ENCODE peak calls at places on chromosomes 2 and 18, in seven cellular contexts. One of them, this sample, is unnamed.
A peak's percentile ranks its signal among the peaks of the same experiment; 100 is the strongest.

GRCh38 chr2:8684421-8684884 is 2.6 kb downstream of the ID2 start:
- DNase-seq in T-helper 1 cell: no peak
- DNase-seq in NCI-H774: no peak
- DNase-seq in stimulated activated CD4-positive, alpha-beta T cell treated with anti-CD3 and anti-CD28 coated beads, Interleukin-15, amount 100 ng/mL, for 1 hour: no peak
- DNase-seq in left colon: no peak
- DNase-seq in B cell: no peak
- DNase-seq in iPS-NIHi11: no peak
- DNase-seq in this sample: no peak

GRCh38 chr2:237264480-237265219 is 149.3 kb downstream of the COL6A3 start:
- DNase-seq in T-helper 1 cell: no peak
- DNase-seq in NCI-H774: no peak
- DNase-seq in stimulated activated CD4-positive, alpha-beta T cell treated with anti-CD3 and anti-CD28 coated beads, Interleukin-15, amount 100 ng/mL, for 1 hour: no peak
- DNase-seq in left colon: no peak
- DNase-seq in B cell: no peak
- DNase-seq in iPS-NIHi11: no peak
- DNase-seq in this sample: no peak

GRCh38 chr2:28665041-28665704 is 86.5 kb upstream of the PPP1CB start:
- DNase-seq in T-helper 1 cell: no peak
- DNase-seq in NCI-H774: no peak
- DNase-seq in stimulated activated CD4-positive, alpha-beta T cell treated with anti-CD3 and anti-CD28 coated beads, Interleukin-15, amount 100 ng/mL, for 1 hour: no peak
- DNase-seq in left colon: peak; percentile 63
- DNase-seq in B cell: no peak
- DNase-seq in iPS-NIHi11: no peak
- DNase-seq in this sample: no peak

GRCh38 chr2:7765236-7765635 is 848.0 kb downstream of the RNF144A start:
- DNase-seq in T-helper 1 cell: no peak
- DNase-seq in NCI-H774: no peak
- DNase-seq in stimulated activated CD4-positive, alpha-beta T cell treated with anti-CD3 and anti-CD28 coated beads, Interleukin-15, amount 100 ng/mL, for 1 hour: no peak
- DNase-seq in left colon: no peak
- DNase-seq in B cell: no peak
- DNase-seq in iPS-NIHi11: no peak
- DNase-seq in this sample: no peak

GRCh38 chr18:26746284-26747130 is 119.0 kb downstream of the AQP4 start:
- DNase-seq in T-helper 1 cell: no peak
- DNase-seq in NCI-H774: no peak
- DNase-seq in stimulated activated CD4-positive, alpha-beta T cell treated with anti-CD3 and anti-CD28 coated beads, Interleukin-15, amount 100 ng/mL, for 1 hour: no peak
- DNase-seq in left colon: no peak
- DNase-seq in B cell: no peak
- DNase-seq in iPS-NIHi11: no peak
- DNase-seq in this sample: no peak

GRCh38 chr2:85157345-85157744 is 24.2 kb downstream of the TCF7L1 start:
- DNase-seq in T-helper 1 cell: no peak
- DNase-seq in NCI-H774: no peak
- DNase-seq in stimulated activated CD4-positive, alpha-beta T cell treated with anti-CD3 and anti-CD28 coated beads, Interleukin-15, amount 100 ng/mL, for 1 hour: no peak
- DNase-seq in left colon: no peak
- DNase-seq in B cell: no peak
- DNase-seq in iPS-NIHi11: no peak
- DNase-seq in this sample: no peak

GRCh38 chr2:222842517-222843174 is 18.2 kb upstream of the ACSL3 start:
- DNase-seq in T-helper 1 cell: no peak
- DNase-seq in NCI-H774: no peak
- DNase-seq in stimulated activated CD4-positive, alpha-beta T cell treated with anti-CD3 and anti-CD28 coated beads, Interleukin-15, amount 100 ng/mL, for 1 hour: no peak
- DNase-seq in left colon: no peak
- DNase-seq in B cell: no peak
- DNase-seq in iPS-NIHi11: no peak
- DNase-seq in this sample: no peak

GRCh38 chr2:173496746-173497145 is 142.1 kb downstream of the CDCA7 start:
- DNase-seq in T-helper 1 cell: no peak
- DNase-seq in NCI-H774: no peak
- DNase-seq in stimulated activated CD4-positive, alpha-beta T cell treated with anti-CD3 and anti-CD28 coated beads, Interleukin-15, amount 100 ng/mL, for 1 hour: no peak
- DNase-seq in left colon: no peak
- DNase-seq in B cell: no peak
- DNase-seq in iPS-NIHi11: no peak
- DNase-seq in this sample: no peak

GRCh38 chr18:41660654-41661053 is 294.4 kb upstream of the PIK3C3 start:
- DNase-seq in T-helper 1 cell: no peak
- DNase-seq in NCI-H774: no peak
- DNase-seq in stimulated activated CD4-positive, alpha-beta T cell treated with anti-CD3 and anti-CD28 coated beads, Interleukin-15, amount 100 ng/mL, for 1 hour: no peak
- DNase-seq in left colon: no peak
- DNase-seq in B cell: no peak
- DNase-seq in iPS-NIHi11: no peak
- DNase-seq in this sample: no peak

GRCh38 chr2:152189622-152190495 is 14.3 kb upstream of the STAM2 start:
- DNase-seq in T-helper 1 cell: no peak
- DNase-seq in NCI-H774: peak; percentile 7
- DNase-seq in stimulated activated CD4-positive, alpha-beta T cell treated with anti-CD3 and anti-CD28 coated beads, Interleukin-15, amount 100 ng/mL, for 1 hour: no peak
- DNase-seq in left colon: no peak
- DNase-seq in B cell: no peak
- DNase-seq in iPS-NIHi11: peak; percentile 41
- DNase-seq in this sample: no peak

GRCh38 chr18:44627245-44627644 is 53.4 kb upstream of the SETBP1 start:
- DNase-seq in T-helper 1 cell: no peak
- DNase-seq in NCI-H774: no peak
- DNase-seq in stimulated activated CD4-positive, alpha-beta T cell treated with anti-CD3 and anti-CD28 coated beads, Interleukin-15, amount 100 ng/mL, for 1 hour: no peak
- DNase-seq in left colon: no peak
- DNase-seq in B cell: no peak
- DNase-seq in iPS-NIHi11: no peak
- DNase-seq in this sample: no peak

GRCh38 chr2:221204699-221205098 is 367.4 kb downstream of the EPHA4 start:
- DNase-seq in T-helper 1 cell: no peak
- DNase-seq in NCI-H774: no peak
- DNase-seq in stimulated activated CD4-positive, alpha-beta T cell treated with anti-CD3 and anti-CD28 coated beads, Interleukin-15, amount 100 ng/mL, for 1 hour: no peak
- DNase-seq in left colon: no peak
- DNase-seq in B cell: no peak
- DNase-seq in iPS-NIHi11: no peak
- DNase-seq in this sample: no peak

GRCh38 chr2:61887684-61888303 is 662 bp downstream of the CCT4 start:
- DNase-seq in T-helper 1 cell: no peak
- DNase-seq in NCI-H774: no peak
- DNase-seq in stimulated activated CD4-positive, alpha-beta T cell treated with anti-CD3 and anti-CD28 coated beads, Interleukin-15, amount 100 ng/mL, for 1 hour: no peak
- DNase-seq in left colon: peak; percentile 28
- DNase-seq in B cell: no peak
- DNase-seq in iPS-NIHi11: peak; percentile 19
- DNase-seq in this sample: no peak

GRCh38 chr2:170714156-170715061 is 728 bp upstream of the SP5 start:
- DNase-seq in T-helper 1 cell: no peak
- DNase-seq in NCI-H774: peak; percentile 47
- DNase-seq in stimulated activated CD4-positive, alpha-beta T cell treated with anti-CD3 and anti-CD28 coated beads, Interleukin-15, amount 100 ng/mL, for 1 hour: no peak
- DNase-seq in left colon: peak; percentile 63
- DNase-seq in B cell: peak; percentile 55
- DNase-seq in iPS-NIHi11: peak; percentile 60
- DNase-seq in this sample: no peak

GRCh38 chr2:28390241-28390856 is 2.3 kb upstream of the FOSL2 start:
- DNase-seq in T-helper 1 cell: peak; percentile 79
- DNase-seq in NCI-H774: peak; percentile 58
- DNase-seq in stimulated activated CD4-positive, alpha-beta T cell treated with anti-CD3 and anti-CD28 coated beads, Interleukin-15, amount 100 ng/mL, for 1 hour: peak; percentile 86
- DNase-seq in left colon: peak; percentile 91
- DNase-seq in B cell: peak; percentile 74
- DNase-seq in iPS-NIHi11: peak; percentile 87
- DNase-seq in this sample: no peak

GRCh38 chr2:233464531-233465240 is 101.9 kb downstream of the USP40 start:
- DNase-seq in T-helper 1 cell: no peak
- DNase-seq in NCI-H774: no peak
- DNase-seq in stimulated activated CD4-positive, alpha-beta T cell treated with anti-CD3 and anti-CD28 coated beads, Interleukin-15, amount 100 ng/mL, for 1 hour: no peak
- DNase-seq in left colon: no peak
- DNase-seq in B cell: no peak
- DNase-seq in iPS-NIHi11: no peak
- DNase-seq in this sample: no peak

GRCh38 chr2:226799211-226799975 is at the start of gene IRS1:
- DNase-seq in T-helper 1 cell: peak; percentile 61
- DNase-seq in NCI-H774: peak; percentile 66
- DNase-seq in stimulated activated CD4-positive, alpha-beta T cell treated with anti-CD3 and anti-CD28 coated beads, Interleukin-15, amount 100 ng/mL, for 1 hour: peak; percentile 44
- DNase-seq in left colon: peak; percentile 73
- DNase-seq in B cell: peak; percentile 89
- DNase-seq in iPS-NIHi11: peak; percentile 85
- DNase-seq in this sample: peak; percentile 43

GRCh38 chr2:101975171-101975870 is 16.4 kb upstream of the IL1R2 start:
- DNase-seq in T-helper 1 cell: no peak
- DNase-seq in NCI-H774: no peak
- DNase-seq in stimulated activated CD4-positive, alpha-beta T cell treated with anti-CD3 and anti-CD28 coated beads, Interleukin-15, amount 100 ng/mL, for 1 hour: no peak
- DNase-seq in left colon: no peak
- DNase-seq in B cell: no peak
- DNase-seq in iPS-NIHi11: no peak
- DNase-seq in this sample: no peak

GRCh38 chr18:70491734-70492348 is 203.0 kb downstream of the SOCS6 start:
- DNase-seq in T-helper 1 cell: peak; percentile 3
- DNase-seq in NCI-H774: no peak
- DNase-seq in stimulated activated CD4-positive, alpha-beta T cell treated with anti-CD3 and anti-CD28 coated beads, Interleukin-15, amount 100 ng/mL, for 1 hour: no peak
- DNase-seq in left colon: peak; percentile 78
- DNase-seq in B cell: peak; percentile 42
- DNase-seq in iPS-NIHi11: peak; percentile 72
- DNase-seq in this sample: no peak

GRCh38 chr2:239716009-239716408 is 309.1 kb downstream of the NDUFA10 start:
- DNase-seq in T-helper 1 cell: no peak
- DNase-seq in NCI-H774: no peak
- DNase-seq in stimulated activated CD4-positive, alpha-beta T cell treated with anti-CD3 and anti-CD28 coated beads, Interleukin-15, amount 100 ng/mL, for 1 hour: no peak
- DNase-seq in left colon: no peak
- DNase-seq in B cell: no peak
- DNase-seq in iPS-NIHi11: no peak
- DNase-seq in this sample: no peak

GRCh38 chr2:61694312-61695274 is 156.4 kb upstream of the XPO1 start:
- DNase-seq in T-helper 1 cell: peak; percentile 79
- DNase-seq in NCI-H774: peak; percentile 87
- DNase-seq in stimulated activated CD4-positive, alpha-beta T cell treated with anti-CD3 and anti-CD28 coated beads, Interleukin-15, amount 100 ng/mL, for 1 hour: peak; percentile 73
- DNase-seq in left colon: peak; percentile 98
- DNase-seq in B cell: peak; percentile 84
- DNase-seq in iPS-NIHi11: peak; percentile 95
- DNase-seq in this sample: peak; percentile 27

GRCh38 chr2:157501026-157501425 is 57.1 kb upstream of the CYTIP start:
- DNase-seq in T-helper 1 cell: no peak
- DNase-seq in NCI-H774: no peak
- DNase-seq in stimulated activated CD4-positive, alpha-beta T cell treated with anti-CD3 and anti-CD28 coated beads, Interleukin-15, amount 100 ng/mL, for 1 hour: no peak
- DNase-seq in left colon: no peak
- DNase-seq in B cell: no peak
- DNase-seq in iPS-NIHi11: no peak
- DNase-seq in this sample: no peak